ENCODE peak calls at places on chromosomes 12 and 14, in eight cellular contexts. One of them, this sample, is unnamed.
A peak's percentile ranks its signal among the peaks of the same experiment; 100 is the strongest.

GRCh38 chr12:65830305-65830704 is 6.0 kb downstream of the HMGA2 start:
- DNase-seq in MCF 10A: peak; percentile 41
- DNase-seq in endothelial cell: no peak
- DNase-seq in omental fat pad: no peak
- DNase-seq in natural killer cell: no peak
- DNase-seq in tibial artery: no peak
- DNase-seq in heart right ventricle: no peak
- DNase-seq in prostate gland: no peak
- DNase-seq in this sample: no peak

GRCh38 chr14:64891839-64892375 is 12.2 kb upstream of the SPTB start:
- DNase-seq in endothelial cell: peak; percentile 17
- DNase-seq in tibial artery: no peak
- DNase-seq in natural killer cell: no peak
- DNase-seq in prostate gland: peak; percentile 44
- DNase-seq in heart right ventricle: no peak
- DNase-seq in omental fat pad: no peak
- DNase-seq in MCF 10A: peak; percentile 71
- DNase-seq in this sample: no peak

GRCh38 chr14:86826641-86827040 is 1166.3 kb downstream of the GALC start:
- DNase-seq in heart right ventricle: no peak
- DNase-seq in natural killer cell: no peak
- DNase-seq in endothelial cell: no peak
- DNase-seq in tibial artery: no peak
- DNase-seq in prostate gland: no peak
- DNase-seq in MCF 10A: no peak
- DNase-seq in omental fat pad: no peak
- DNase-seq in this sample: no peak

GRCh38 chr12:6827982-6828670 is at the start of gene P3H3:
- DNase-seq in natural killer cell: no peak
- DNase-seq in heart right ventricle: peak; percentile 52
- DNase-seq in omental fat pad: no peak
- DNase-seq in tibial artery: no peak
- DNase-seq in MCF 10A: peak; percentile 40
- DNase-seq in prostate gland: peak; percentile 33
- DNase-seq in endothelial cell: peak; percentile 35
- DNase-seq in this sample: no peak

GRCh38 chr14:99737451-99737951 is 53.4 kb downstream of the CYP46A1 start:
- DNase-seq in prostate gland: peak; percentile 26
- DNase-seq in natural killer cell: no peak
- DNase-seq in MCF 10A: no peak
- DNase-seq in omental fat pad: no peak
- DNase-seq in tibial artery: peak; percentile 89
- DNase-seq in endothelial cell: no peak
- DNase-seq in heart right ventricle: peak; percentile 78
- DNase-seq in this sample: no peak

GRCh38 chr14:51663783-51664326 is 12.1 kb downstream of the FRMD6 start:
- DNase-seq in MCF 10A: no peak
- DNase-seq in tibial artery: no peak
- DNase-seq in endothelial cell: no peak
- DNase-seq in heart right ventricle: no peak
- DNase-seq in prostate gland: no peak
- DNase-seq in natural killer cell: no peak
- DNase-seq in omental fat pad: no peak
- DNase-seq in this sample: no peak

GRCh38 chr14:99677231-99677891 is 6.7 kb upstream of the CYP46A1 start:
- DNase-seq in natural killer cell: no peak
- DNase-seq in endothelial cell: no peak
- DNase-seq in heart right ventricle: no peak
- DNase-seq in MCF 10A: peak; percentile 55
- DNase-seq in tibial artery: peak; percentile 58
- DNase-seq in omental fat pad: no peak
- DNase-seq in prostate gland: no peak
- DNase-seq in this sample: no peak

GRCh38 chr12:93939641-93940040 is 208.7 kb upstream of the PLXNC1 start:
- DNase-seq in prostate gland: no peak
- DNase-seq in heart right ventricle: no peak
- DNase-seq in tibial artery: no peak
- DNase-seq in endothelial cell: no peak
- DNase-seq in MCF 10A: no peak
- DNase-seq in natural killer cell: no peak
- DNase-seq in omental fat pad: no peak
- DNase-seq in this sample: no peak

GRCh38 chr12:697426-697825 is 34.2 kb upstream of the NINJ2 start:
- DNase-seq in MCF 10A: no peak
- DNase-seq in natural killer cell: no peak
- DNase-seq in omental fat pad: no peak
- DNase-seq in tibial artery: no peak
- DNase-seq in heart right ventricle: no peak
- DNase-seq in endothelial cell: no peak
- DNase-seq in prostate gland: no peak
- DNase-seq in this sample: no peak

GRCh38 chr12:113173081-113173698 is 12.1 kb downstream of the DDX54 start:
- DNase-seq in tibial artery: no peak
- DNase-seq in endothelial cell: no peak
- DNase-seq in natural killer cell: no peak
- DNase-seq in MCF 10A: no peak
- DNase-seq in prostate gland: no peak
- DNase-seq in heart right ventricle: no peak
- DNase-seq in omental fat pad: no peak
- DNase-seq in this sample: no peak

GRCh38 chr12:4719821-4720636 is at the start of gene GALNT8:
- DNase-seq in MCF 10A: no peak
- DNase-seq in tibial artery: no peak
- DNase-seq in omental fat pad: no peak
- DNase-seq in heart right ventricle: no peak
- DNase-seq in natural killer cell: no peak
- DNase-seq in endothelial cell: no peak
- DNase-seq in prostate gland: no peak
- DNase-seq in this sample: no peak

GRCh38 chr14:92711976-92712653 is 36.3 kb downstream of the LGMN start:
- DNase-seq in prostate gland: no peak
- DNase-seq in endothelial cell: no peak
- DNase-seq in MCF 10A: no peak
- DNase-seq in heart right ventricle: no peak
- DNase-seq in omental fat pad: no peak
- DNase-seq in natural killer cell: no peak
- DNase-seq in tibial artery: no peak
- DNase-seq in this sample: no peak

GRCh38 chr12:113766880-113767878 is 198.9 kb downstream of the RBM19 start:
- DNase-seq in natural killer cell: no peak
- DNase-seq in endothelial cell: no peak
- DNase-seq in heart right ventricle: no peak
- DNase-seq in omental fat pad: no peak
- DNase-seq in prostate gland: no peak
- DNase-seq in tibial artery: no peak
- DNase-seq in MCF 10A: peak; percentile 56
- DNase-seq in this sample: no peak

GRCh38 chr12:15192721-15193120 is 28.5 kb downstream of the RERG start:
- DNase-seq in prostate gland: no peak
- DNase-seq in tibial artery: no peak
- DNase-seq in heart right ventricle: no peak
- DNase-seq in endothelial cell: no peak
- DNase-seq in MCF 10A: peak; percentile 58
- DNase-seq in omental fat pad: no peak
- DNase-seq in natural killer cell: no peak
- DNase-seq in this sample: no peak

GRCh38 chr14:76910371-76910890 is 84.2 kb downstream of the LRRC74A start:
- DNase-seq in tibial artery: no peak
- DNase-seq in prostate gland: no peak
- DNase-seq in natural killer cell: no peak
- DNase-seq in heart right ventricle: no peak
- DNase-seq in MCF 10A: no peak
- DNase-seq in endothelial cell: no peak
- DNase-seq in omental fat pad: no peak
- DNase-seq in this sample: no peak

GRCh38 chr12:104709692-104710435 is 248.2 kb downstream of the SLC41A2 start:
- DNase-seq in prostate gland: no peak
- DNase-seq in tibial artery: no peak
- DNase-seq in heart right ventricle: no peak
- DNase-seq in omental fat pad: no peak
- DNase-seq in endothelial cell: no peak
- DNase-seq in MCF 10A: peak; percentile 12
- DNase-seq in natural killer cell: no peak
- DNase-seq in this sample: no peak

GRCh38 chr12:116466536-116466935 is 92.6 kb upstream of the MAP1LC3B2 start:
- DNase-seq in prostate gland: no peak
- DNase-seq in omental fat pad: no peak
- DNase-seq in natural killer cell: no peak
- DNase-seq in heart right ventricle: no peak
- DNase-seq in MCF 10A: no peak
- DNase-seq in endothelial cell: no peak
- DNase-seq in tibial artery: no peak
- DNase-seq in this sample: no peak

GRCh38 chr12:8989425-8989824 is at the start of gene KLRG1:
- DNase-seq in endothelial cell: no peak
- DNase-seq in heart right ventricle: no peak
- DNase-seq in omental fat pad: no peak
- DNase-seq in prostate gland: no peak
- DNase-seq in natural killer cell: no peak
- DNase-seq in tibial artery: no peak
- DNase-seq in MCF 10A: no peak
- DNase-seq in this sample: no peak

GRCh38 chr14:71371711-71372396 is 464.6 kb downstream of the PCNX1 start:
- DNase-seq in tibial artery: no peak
- DNase-seq in heart right ventricle: no peak
- DNase-seq in MCF 10A: peak; percentile 74
- DNase-seq in endothelial cell: no peak
- DNase-seq in prostate gland: no peak
- DNase-seq in omental fat pad: no peak
- DNase-seq in natural killer cell: no peak
- DNase-seq in this sample: no peak

GRCh38 chr14:25375639-25376038 is 325.7 kb upstream of the STXBP6 start:
- DNase-seq in endothelial cell: no peak
- DNase-seq in omental fat pad: no peak
- DNase-seq in tibial artery: no peak
- DNase-seq in MCF 10A: no peak
- DNase-seq in prostate gland: no peak
- DNase-seq in heart right ventricle: no peak
- DNase-seq in natural killer cell: no peak
- DNase-seq in this sample: no peak

GRCh38 chr14:25381498-25381897 is 331.6 kb upstream of the STXBP6 start:
- DNase-seq in omental fat pad: no peak
- DNase-seq in prostate gland: no peak
- DNase-seq in tibial artery: no peak
- DNase-seq in heart right ventricle: no peak
- DNase-seq in natural killer cell: no peak
- DNase-seq in MCF 10A: no peak
- DNase-seq in endothelial cell: no peak
- DNase-seq in this sample: no peak
- TF ChIP-seq CTCF in omental fat pad: no peak
- TF ChIP-seq CTCF in prostate gland: no peak
- TF ChIP-seq CTCF in tibial artery: no peak
- TF ChIP-seq CTCF in heart right ventricle: no peak
- TF ChIP-seq CTCF in natural killer cell: no peak
- TF ChIP-seq CTCF in MCF 10A: peak; percentile 9
- TF ChIP-seq CTCF in endothelial cell: peak; percentile 65
- TF ChIP-seq CTCF in this sample: no peak

DNA sequence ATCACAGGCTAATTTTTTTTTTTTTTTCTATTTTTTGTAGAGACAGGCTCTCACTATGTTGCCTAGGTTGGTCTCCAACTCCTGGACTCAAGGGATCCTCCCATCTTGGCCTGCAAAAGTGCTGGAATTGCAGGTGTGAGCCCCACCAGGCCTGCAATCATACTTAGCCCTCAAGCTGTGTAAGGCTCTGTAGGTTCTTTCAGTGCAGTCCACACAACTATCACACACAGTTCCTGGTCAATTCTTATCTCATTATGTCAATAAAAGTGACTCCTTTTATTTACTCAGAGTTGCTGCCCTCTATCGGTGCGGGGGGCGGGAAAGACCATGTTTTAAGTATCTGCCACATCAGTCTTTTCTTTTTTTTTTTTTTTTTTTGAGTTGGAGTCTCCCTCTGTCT is 29.0 kb downstream of the SLC2A3 start:
- DNase-seq in prostate gland: peak; percentile 13
- DNase-seq in tibial artery: no peak
- DNase-seq in MCF 10A: peak; percentile 61
- DNase-seq in endothelial cell: peak; percentile 59
- DNase-seq in natural killer cell: no peak
- DNase-seq in heart right ventricle: no peak
- DNase-seq in omental fat pad: no peak
- DNase-seq in this sample: no peak
- TF ChIP-seq CTCF in prostate gland: no peak
- TF ChIP-seq CTCF in tibial artery: no peak
- TF ChIP-seq CTCF in MCF 10A: peak; percentile 17
- TF ChIP-seq CTCF in endothelial cell: peak; percentile 33
- TF ChIP-seq CTCF in natural killer cell: no peak
- TF ChIP-seq CTCF in heart right ventricle: no peak
- TF ChIP-seq CTCF in omental fat pad: no peak
- TF ChIP-seq CTCF in this sample: peak; percentile 47

DNA sequence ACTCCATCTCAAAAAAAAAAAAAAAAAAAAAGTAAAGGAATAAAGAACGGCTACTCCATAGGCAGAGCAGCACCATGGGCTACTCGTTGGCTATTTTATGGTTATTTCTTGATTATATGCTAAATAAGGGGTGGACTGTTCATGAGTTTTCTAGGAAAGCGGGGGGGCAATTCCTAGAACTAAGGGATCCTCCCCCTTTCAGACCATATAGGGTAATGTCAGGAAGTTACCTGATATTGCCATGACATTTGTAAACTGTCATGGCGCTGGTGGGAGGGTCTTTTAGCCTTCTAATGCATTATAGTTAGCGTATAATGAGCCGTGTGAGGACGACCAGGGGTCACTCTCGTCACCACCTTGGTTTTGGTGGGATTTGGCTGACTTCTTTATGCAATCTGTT is 142.3 kb downstream of the GLT1D1 start:
- DNase-seq in prostate gland: no peak
- DNase-seq in heart right ventricle: no peak
- DNase-seq in natural killer cell: no peak
- DNase-seq in MCF 10A: no peak
- DNase-seq in endothelial cell: no peak
- DNase-seq in tibial artery: no peak
- DNase-seq in omental fat pad: no peak
- DNase-seq in this sample: no peak
- TF ChIP-seq CTCF in prostate gland: no peak
- TF ChIP-seq CTCF in heart right ventricle: no peak
- TF ChIP-seq CTCF in natural killer cell: no peak
- TF ChIP-seq CTCF in MCF 10A: no peak
- TF ChIP-seq CTCF in endothelial cell: no peak
- TF ChIP-seq CTCF in tibial artery: no peak
- TF ChIP-seq CTCF in omental fat pad: no peak
- TF ChIP-seq CTCF in this sample: no peak

GRCh38 chr12:12822886-12823285 is 9.7 kb downstream of the DDX47 start:
- DNase-seq in endothelial cell: no peak
- DNase-seq in omental fat pad: no peak
- DNase-seq in natural killer cell: no peak
- DNase-seq in prostate gland: no peak
- DNase-seq in heart right ventricle: no peak
- DNase-seq in tibial artery: no peak
- DNase-seq in MCF 10A: no peak
- DNase-seq in this sample: no peak
- TF ChIP-seq CTCF in endothelial cell: no peak
- TF ChIP-seq CTCF in omental fat pad: no peak
- TF ChIP-seq CTCF in natural killer cell: no peak
- TF ChIP-seq CTCF in prostate gland: no peak
- TF ChIP-seq CTCF in heart right ventricle: no peak
- TF ChIP-seq CTCF in tibial artery: no peak
- TF ChIP-seq CTCF in MCF 10A: no peak
- TF ChIP-seq CTCF in this sample: no peak

This sample was measured in osteocyte.